ENCODE peak calls at places on chromosomes 13 and 19, in five cellular contexts. L is thoracic aorta, Z is fibroblast of lung, R is neural progenitor cell, D is psoas muscle. I is an unnamed sample.

GRCh38 chr13:49527123-49527522 is 31.4 kb downstream of the PHF11 start:
- DNase-seq in Z (no peak), L (no peak), D (no peak), R (no peak), I (no peak)

GRCh38 chr13:35139591-35139990 is 197.5 kb downstream of the NBEA start:
- DNase-seq in R (no peak), D (no peak), L (no peak), Z (peak), I (peak)

GRCh38 chr13:95247857-95248256 is 53.4 kb downstream of the ABCC4 start:
- DNase-seq in Z (no peak), R (no peak), L (no peak), D (no peak), I (no peak)

GRCh38 chr13:108281941-108282340 is 12.4 kb downstream of the TNFSF13B start:
- DNase-seq in R (no peak), L (no peak), D (no peak), Z (no peak), I (no peak)

GRCh38 chr19:10602330-10603083 is 15.4 kb upstream of the AP1M2 start:
- DNase-seq in L (peak), Z (peak), D (peak), R (peak), I (peak)

GRCh38 chr13:98060282-98060681 is 82.6 kb upstream of the FARP1 start:
- DNase-seq in D (no peak), Z (no peak), R (no peak), L (no peak), I (no peak)

GRCh38 chr19:6767357-6768235 is at the start of gene SH2D3A:
- DNase-seq in D (peak), Z (peak), L (no peak), R (peak), I (peak)

GRCh38 chr13:23889598-23890224 is 511 bp upstream of the MIPEP start:
- DNase-seq in Z (no peak), L (no peak), D (no peak), R (peak), I (no peak)

GRCh38 chr19:5001547-5002131 is 32.7 kb downstream of the KDM4B start:
- DNase-seq in L (no peak), D (no peak), Z (peak), R (peak), I (peak)

GRCh38 chr13:39970177-39970846 is 314.9 kb downstream of the COG6 start:
- DNase-seq in L (no peak), D (no peak), Z (no peak), R (peak), I (no peak)

GRCh38 chr19:31511098-31511497 is 161.9 kb upstream of the TSHZ3 start:
- DNase-seq in D (no peak), L (no peak), R (no peak), Z (no peak), I (no peak)

GRCh38 chr13:66837246-66837645 is 392.9 kb downstream of the PCDH9 start:
- DNase-seq in Z (no peak), D (no peak), L (no peak), R (no peak), I (no peak)

GRCh38 chr19:30441011-30441410 is 68.8 kb downstream of the ZNF536 start:
- DNase-seq in Z (no peak), L (no peak), R (no peak), D (no peak), I (no peak)

GRCh38 chr19:49930483-49931011 is 1.2 kb upstream of the NUP62 start:
- DNase-seq in D (peak), R (no peak), L (no peak), Z (no peak), I (peak)

GRCh38 chr19:16066611-16067104 is 9.6 kb upstream of the TPM4 start:
- DNase-seq in R (no peak), Z (peak), L (no peak), D (no peak), I (peak)

GRCh38 chr13:30299746-30300145 is 7.6 kb downstream of the KATNAL1 start:
- DNase-seq in Z (no peak), R (no peak), D (no peak), L (no peak), I (no peak)

GRCh38 chr19:11931051-11931450 is 6.1 kb downstream of the ZNF700 start:
- DNase-seq in D (no peak), L (no peak), Z (peak), R (no peak), I (no peak)

GRCh38 chr19:5083547-5083965 is 114.6 kb downstream of the KDM4B start:
- DNase-seq in Z (no peak), L (no peak), D (peak), R (peak), I (peak)

DNA sequence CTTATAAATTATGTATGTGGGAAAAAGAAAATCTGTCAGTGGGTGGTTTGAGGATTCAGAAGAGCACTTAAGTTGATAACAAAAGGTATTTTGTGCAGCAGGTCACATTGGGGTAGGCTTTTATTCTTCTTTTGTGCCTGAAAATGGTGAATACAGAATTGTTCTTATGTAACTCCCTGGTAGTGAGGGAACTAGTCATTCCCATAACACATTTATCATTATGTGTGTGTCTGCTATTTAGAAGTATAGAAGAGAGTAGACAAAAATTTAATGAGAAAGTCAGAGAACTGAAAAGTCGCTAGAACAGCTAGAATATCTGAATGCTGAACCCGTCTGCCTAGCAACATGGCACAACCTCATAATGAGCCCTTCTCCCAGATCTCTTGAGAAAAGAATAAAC is 111.7 kb upstream of the EDNRB start:
- DNase-seq in D (no peak), L (no peak), R (peak), Z (no peak), I (no peak)
- H3K4me3 ChIP-seq in D (no peak), L (no peak), R (no peak), Z (no peak), I (no peak)

DNA sequence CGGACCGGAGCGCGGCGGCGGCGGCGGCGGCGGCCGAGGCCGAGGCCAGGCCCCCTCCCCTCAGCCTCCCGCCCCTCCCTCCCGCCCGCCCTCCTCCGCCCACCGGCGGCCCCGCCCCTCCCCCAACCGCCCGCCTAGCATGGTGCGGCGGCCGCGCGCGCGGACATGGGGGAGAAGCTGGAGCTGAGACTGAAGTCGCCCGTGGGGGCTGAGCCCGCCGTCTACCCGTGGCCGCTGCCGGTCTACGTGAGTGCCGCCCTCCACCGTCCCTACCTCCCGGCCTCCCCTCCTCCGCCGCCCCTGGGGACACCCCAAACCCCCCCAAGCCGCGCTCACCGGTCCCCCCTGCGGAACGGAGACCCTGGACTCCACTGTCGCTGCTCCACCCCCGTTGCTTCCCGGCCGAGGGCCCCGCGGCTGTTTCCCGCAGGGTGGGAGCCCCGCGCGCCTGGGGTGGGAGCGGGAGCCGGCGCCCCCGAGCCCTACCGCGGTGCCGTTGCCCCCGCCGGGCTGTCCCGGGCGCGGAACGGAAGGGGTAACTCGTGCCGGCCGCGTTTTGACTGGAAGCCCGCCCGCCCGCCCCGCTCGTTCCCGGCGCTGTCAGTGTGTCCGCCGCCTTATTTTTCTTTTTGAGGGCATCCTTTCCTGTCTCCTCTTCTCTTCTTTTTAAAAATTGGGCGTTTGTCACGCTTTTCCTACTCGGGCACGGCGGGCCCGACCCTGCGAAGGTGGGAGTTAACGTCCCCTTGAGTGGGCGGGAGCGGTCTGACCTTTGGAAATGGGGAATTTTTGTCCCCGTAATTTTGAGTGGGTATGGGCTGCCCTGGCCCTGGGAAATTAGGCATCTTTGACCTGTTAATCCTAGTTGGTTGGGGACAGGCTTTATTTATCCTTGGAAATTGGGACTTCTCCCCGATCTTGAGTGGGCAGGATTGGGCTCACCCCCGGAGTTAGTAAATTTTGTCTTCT is 571 bp downstream of the DOT1L start:
- DNase-seq in L (no peak), D (no peak), Z (no peak), R (peak), I (no peak)
- H3K4me3 ChIP-seq in L (peak), D (peak), Z (peak), R (peak), I (peak)

DNA sequence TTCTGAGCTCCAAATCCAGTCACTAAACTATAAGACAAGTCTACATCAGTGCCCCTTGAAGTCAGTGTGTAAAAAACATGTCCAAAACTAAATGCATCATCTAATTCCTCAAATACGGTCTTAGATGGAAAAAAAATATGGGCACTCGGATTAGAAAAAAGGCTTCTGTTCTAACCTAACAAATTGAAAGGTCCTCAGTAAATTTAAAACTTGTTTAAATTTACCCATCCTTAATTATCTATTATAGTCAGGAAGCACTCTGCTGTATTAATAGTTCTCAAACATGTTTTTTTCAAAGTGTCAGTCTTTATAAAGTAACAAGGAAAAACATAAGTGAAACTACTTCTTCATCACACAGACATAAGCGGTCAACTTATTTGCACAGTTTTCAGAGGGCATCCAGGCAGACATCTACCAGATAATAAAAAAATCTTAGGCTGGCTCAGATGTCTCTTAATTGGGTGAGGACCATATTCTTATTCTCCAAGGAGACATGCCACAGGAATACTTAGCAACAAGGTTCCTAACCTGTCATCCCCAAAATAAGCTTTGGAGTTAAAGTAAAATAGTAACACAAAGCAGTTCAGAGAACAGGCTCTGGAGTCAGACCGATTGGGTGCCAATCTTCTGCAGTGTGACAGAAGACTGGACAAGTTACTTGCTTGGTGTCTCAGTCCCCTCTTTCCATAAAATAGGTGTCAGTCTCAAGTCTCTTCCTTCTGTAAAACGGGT is 33.4 kb downstream of the ELF1 start:
- DNase-seq in Z (no peak), D (no peak), R (no peak), L (no peak), I (no peak)
- H3K4me3 ChIP-seq in Z (no peak), D (peak), R (no peak), L (peak), I (no peak)

DNA sequence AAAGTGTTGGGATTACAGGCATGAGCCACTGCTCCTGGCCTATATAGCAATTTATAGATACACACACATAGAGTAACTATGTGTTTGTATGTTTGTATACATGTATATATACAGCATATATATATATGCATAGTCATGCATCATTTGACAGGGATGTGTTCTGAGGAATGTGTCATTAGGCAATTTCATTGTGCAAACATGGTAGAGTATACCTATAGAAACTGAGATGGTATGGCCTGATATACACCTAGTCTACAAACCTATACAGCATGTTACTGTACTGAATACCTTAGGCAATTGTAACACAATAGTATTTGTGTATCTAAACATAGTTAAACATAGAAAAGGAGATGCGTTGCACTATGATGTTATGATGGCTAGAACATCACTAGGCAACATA is 53.0 kb upstream of the PCCA start:
- DNase-seq in Z (no peak), R (no peak), L (no peak), D (no peak), I (no peak)
- H3K4me3 ChIP-seq in Z (no peak), R (no peak), L (no peak), D (no peak), I (no peak)

GRCh38 chr13:53174550-53174949 is 145.9 kb downstream of the OLFM4 start:
- DNase-seq in L (no peak), R (no peak), D (no peak), Z (no peak), I (no peak)
- H3K4me3 ChIP-seq in L (no peak), R (no peak), D (no peak), Z (no peak), I (no peak)

GRCh38 chr19:21023901-21024300 is 3.4 kb downstream of the ZNF430 start:
- DNase-seq in D (no peak), L (no peak), R (no peak), Z (peak), I (no peak)
- H3K4me3 ChIP-seq in D (no peak), L (no peak), R (no peak), Z (no peak), I (no peak)

GRCh38 chr19:47754206-47755064 is 9.1 kb downstream of the NOP53 start:
- DNase-seq in Z (no peak), D (no peak), R (no peak), L (no peak), I (no peak)

GRCh38 chr19:47749326-47749725 is 4.0 kb downstream of the NOP53 start:
- DNase-seq in D (no peak), L (no peak), R (no peak), Z (no peak), I (no peak)

GRCh38 chr19:47755065-47755761 is 9.9 kb downstream of the NOP53 start:
- DNase-seq in L (no peak), D (no peak), R (no peak), Z (no peak), I (no peak)

GRCh38 chr19:47752440-47753211 is 7.3 kb downstream of the NOP53 start:
- DNase-seq in L (no peak), Z (no peak), R (no peak), D (no peak), I (no peak)

DNA sequence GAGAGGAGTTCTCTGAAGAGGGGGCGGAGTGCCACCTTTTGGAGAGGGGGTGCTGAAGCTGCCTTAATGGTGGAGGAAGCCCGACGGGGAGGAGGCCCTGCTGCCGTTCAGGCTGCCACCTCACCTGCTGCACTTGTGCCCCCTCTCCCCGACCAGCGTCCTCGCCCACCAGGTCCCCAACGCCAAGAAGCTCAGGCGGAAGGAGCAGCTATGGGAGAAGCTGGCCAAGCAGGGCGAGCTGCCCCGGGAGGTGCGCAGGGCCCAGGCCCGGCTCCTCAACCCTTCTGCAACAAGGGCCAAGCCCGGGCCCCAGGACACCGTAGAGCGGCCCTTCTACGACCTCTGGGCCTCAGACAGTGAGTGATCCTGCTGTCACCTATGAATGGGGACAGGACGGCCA is 5.4 kb downstream of the NOP53 start:
- DNase-seq in L (no peak), Z (no peak), R (no peak), D (no peak), I (no peak)
- H3K4me3 ChIP-seq in L (no peak), Z (no peak), R (no peak), D (no peak), I (no peak)

I was measured in fibroblast of pulmonary artery.